ENCODE peak calls at places on chromosomes 2 and 18, in five cellular contexts. C is aorta; L is NCI-H1105 treated with DMSO at 0.1 percent for 48 hours; Z is Kasumi-1; I is stimulated activated CD4-positive, alpha-beta T cell treated with anti-CD3 and anti-CD28 coated beads, Interleukin-12 subunit alpha, Interleukin-12 subunit beta, amount 100 ng/mL, for 48 hours. X is an unnamed sample.

GRCh38 chr18:48472610-48473009 is 63.4 kb upstream of the ZBTB7C start:
- DNase-seq in C (no peak), L (no peak), Z (no peak), I (no peak), X (peak; percentile 58)

GRCh38 chr2:2232167-2232566 is 98.9 kb downstream of the MYT1L start:
- DNase-seq in C (no peak), L (no peak), Z (no peak), I (no peak), X (no peak)

GRCh38 chr2:68971591-68972231 is 2.7 kb upstream of the GKN1 start:
- DNase-seq in C (no peak), L (no peak), Z (no peak), I (no peak), X (peak; percentile 93)

GRCh38 chr18:8300749-8301148 is 308.5 kb upstream of the RAB12 start:
- DNase-seq in C (no peak), L (no peak), Z (no peak), I (no peak), X (no peak)

GRCh38 chr2:225512873-225513580 is 113.5 kb downstream of the NYAP2 start:
- DNase-seq in C (no peak), L (no peak), Z (no peak), I (no peak), X (peak; percentile 8)

GRCh38 chr2:196160101-196160500 is 11.3 kb downstream of the STK17B start:
- DNase-seq in C (no peak), L (no peak), Z (peak; percentile 100), I (no peak), X (peak; percentile 95)

GRCh38 chr18:3152294-3152693 is 67.5 kb downstream of the MYOM1 start:
- DNase-seq in C (no peak), L (no peak), Z (no peak), I (no peak), X (no peak)

GRCh38 chr2:23211987-23212583 is 172.9 kb upstream of the KLHL29 start:
- DNase-seq in C (no peak), L (no peak), Z (no peak), I (no peak), X (no peak)

GRCh38 chr2:143697744-143698143 is 568.5 kb downstream of the ARHGAP15 start:
- DNase-seq in C (no peak), L (no peak), Z (no peak), I (no peak), X (no peak)

GRCh38 chr18:65737346-65737745 is 13.5 kb upstream of the CDH7 start:
- DNase-seq in C (no peak), L (no peak), Z (no peak), I (no peak), X (no peak)

GRCh38 chr18:13051159-13051558 is 60.0 kb downstream of the CEP192 start:
- DNase-seq in C (no peak), L (no peak), Z (peak; percentile 7), I (no peak), X (peak; percentile 25)

GRCh38 chr2:68994864-68995263 is 18.1 kb upstream of the ANTXR1 start:
- DNase-seq in C (peak; percentile 81), L (no peak), Z (no peak), I (no peak), X (peak; percentile 88)

GRCh38 chr18:9333441-9334350 is 877 bp upstream of the TWSG1 start:
- DNase-seq in C (peak; percentile 78), L (no peak), Z (peak; percentile 59), I (no peak), X (no peak)

GRCh38 chr2:217218269-217219140 is 358.6 kb upstream of the TNP1 start:
- DNase-seq in C (peak; percentile 79), L (no peak), Z (peak; percentile 86), I (no peak), X (peak; percentile 65)

GRCh38 chr18:76052196-76052595 is 442.8 kb downstream of the ZNF516 start:
- DNase-seq in C (no peak), L (no peak), Z (no peak), I (no peak), X (no peak)

GRCh38 chr2:2892892-2893291 is 484.7 kb downstream of the EIPR1 start:
- DNase-seq in C (no peak), L (no peak), Z (no peak), I (no peak), X (no peak)

GRCh38 chr2:8023241-8023640 is 658.6 kb upstream of the ID2 start:
- DNase-seq in C (no peak), L (no peak), Z (peak; percentile 89), I (no peak), X (no peak)

GRCh38 chr2:157055660-157056199 is 201.8 kb upstream of the GALNT5 start:
- DNase-seq in C (no peak), L (peak; percentile 30), Z (peak; percentile 32), I (no peak), X (peak; percentile 82)

GRCh38 chr2:191143791-191144190 is 7.0 kb downstream of the STAT4 start:
- DNase-seq in C (no peak), L (no peak), Z (no peak), I (no peak), X (no peak)

GRCh38 chr2:8803658-8804379 is 33.6 kb downstream of the KIDINS220 start:
- DNase-seq in C (no peak), L (no peak), Z (peak; percentile 38), I (peak; percentile 27), X (peak; percentile 96)

GRCh38 chr2:107428781-107429180 is 397.9 kb upstream of the RGPD4 start:
- DNase-seq in C (no peak), L (no peak), Z (no peak), I (no peak), X (peak; percentile 21)

GRCh38 chr18:26003817-26004216 is 86.6 kb downstream of the SS18 start:
- DNase-seq in C (no peak), L (no peak), Z (no peak), I (no peak), X (no peak)

GRCh38 chr2:234271342-234271741 is 220.8 kb downstream of the SPP2 start:
- DNase-seq in C (no peak), L (no peak), Z (no peak), I (no peak), X (no peak)

GRCh38 chr2:166117491-166117890 is 10.3 kb downstream of the SCN1A start:
- DNase-seq in C (no peak), L (no peak), Z (no peak), I (no peak), X (no peak)

GRCh38 chr2:109663721-109664120 is 49.6 kb downstream of the SOWAHC start:
- DNase-seq in C (no peak), L (peak; percentile 74), Z (no peak), I (no peak), X (peak; percentile 83)

GRCh38 chr18:9831046-9831722 is 54.6 kb upstream of the TXNDC2 start:
- DNase-seq in C (no peak), L (no peak), Z (no peak), I (no peak), X (no peak)

GRCh38 chr2:41496908-41497307 is 550.9 kb upstream of the PKDCC start:
- DNase-seq in C (no peak), L (no peak), Z (no peak), I (no peak), X (no peak)

GRCh38 chr18:36706313-36706881 is 122.4 kb downstream of the TPGS2 start:
- DNase-seq in C (no peak), L (no peak), Z (no peak), I (no peak), X (peak; percentile 19)

GRCh38 chr2:64972856-64973255 is 16.3 kb upstream of the SLC1A4 start:
- DNase-seq in C (no peak), L (no peak), Z (no peak), I (no peak), X (no peak)

GRCh38 chr2:208069186-208069585 is 43.9 kb upstream of the PLEKHM3 start:
- DNase-seq in C (no peak), L (no peak), Z (no peak), I (no peak), X (no peak)

GRCh38 chr2:204749319-204749718 is 204.0 kb downstream of the PARD3B start:
- DNase-seq in C (no peak), L (no peak), Z (no peak), I (no peak), X (peak; percentile 38)

GRCh38 chr2:127040169-127040568 is 66.8 kb downstream of the BIN1 start:
- DNase-seq in C (peak; percentile 21), L (no peak), Z (no peak), I (no peak), X (no peak)

GRCh38 chr2:217943379-217944321 is 59.1 kb downstream of the TNS1 start:
- DNase-seq in C (peak; percentile 94), L (no peak), Z (peak; percentile 39), I (no peak), X (peak; percentile 75)